ENCODE peak calls at places on chromosomes 13 and 19, in six cellular contexts. Q is HCT116, A is colonic mucosa, G is cardiac muscle cell, H is aorta, E is neural progenitor cell. V is an unnamed sample. For H3K9me3, the result is how much of the 10 kb centered on the place peaks cover.

GRCh38 chr13:22703601-22704209 is 477.1 kb upstream of the SGCG start:
- DNase-seq in E (no peak), H (no peak), Q (peak), G (no peak), A (no peak), V (no peak)

GRCh38 chr19:18059297-18059696 is 27.4 kb downstream of the IL12RB1 start:
- DNase-seq in A (no peak), Q (no peak), G (no peak), E (no peak), H (no peak), V (no peak)

GRCh38 chr19:31349160-31349881 is at the start of gene TSHZ3:
- DNase-seq in A (peak), Q (no peak), H (peak), G (peak), E (peak), V (peak)

GRCh38 chr13:61913183-61913582 is 497.5 kb upstream of the PCDH20 start:
- DNase-seq in Q (no peak), E (no peak), G (no peak), H (no peak), A (no peak), V (no peak)

GRCh38 chr13:114067886-114068722 is 64.3 kb downstream of the RASA3 start:
- DNase-seq in E (no peak), H (peak), A (no peak), Q (no peak), G (no peak), V (no peak)

GRCh38 chr13:28322256-28322895 is 172.6 kb downstream of the FLT1 start:
- DNase-seq in E (no peak), Q (no peak), H (no peak), G (no peak), A (no peak), V (no peak)

GRCh38 chr19:55368701-55369563 is 1.3 kb downstream of the IL11 start:
- DNase-seq in E (peak), G (no peak), Q (no peak), H (peak), A (no peak), V (peak)

GRCh38 chr13:63209330-63210017 is 1793.8 kb upstream of the PCDH20 start:
- DNase-seq in Q (no peak), E (no peak), H (no peak), A (no peak), G (no peak), V (no peak)

GRCh38 chr19:56076413-56076998 is 44.6 kb downstream of the ZNF787 start:
- DNase-seq in Q (peak), E (peak), A (peak), H (no peak), G (peak), V (no peak)

GRCh38 chr13:66489586-66489985 is 740.5 kb downstream of the PCDH9 start:
- DNase-seq in G (no peak), E (no peak), Q (no peak), A (no peak), H (no peak), V (no peak)

GRCh38 chr13:110280996-110281688 is 25.8 kb downstream of the COL4A1 start:
- DNase-seq in G (no peak), Q (no peak), A (no peak), H (no peak), E (no peak), V (no peak)

GRCh38 chr19:39428309-39429112 is 7.2 kb downstream of the RPS16 start:
- DNase-seq in Q (no peak), A (peak), E (peak), G (peak), H (peak), V (no peak)

GRCh38 chr19:57773488-57773887 is 4.0 kb downstream of the ZNF586 start:
- DNase-seq in Q (no peak), A (no peak), E (no peak), H (no peak), G (no peak), V (no peak)

GRCh38 chr19:31232871-31233270 is 116.4 kb downstream of the TSHZ3 start:
- DNase-seq in H (no peak), E (no peak), A (no peak), Q (no peak), G (no peak), V (no peak)

GRCh38 chr19:11247391-11247790 is 8.0 kb downstream of the ANGPTL8 start:
- DNase-seq in E (no peak), G (no peak), A (no peak), H (peak), Q (no peak), V (no peak)

GRCh38 chr13:53719281-53719680 is 690.7 kb downstream of the OLFM4 start:
- DNase-seq in E (no peak), A (no peak), Q (no peak), G (no peak), H (no peak), V (no peak)
- H3K9me3 ChIP-seq in E (under half), A (under half), Q (under half), G (under half), H (under half), V (under half)

GRCh38 chr13:39036212-39036611 is 1.7 kb downstream of the PROSER1 start:
- DNase-seq in E (no peak), A (peak), G (peak), H (no peak), Q (no peak), V (no peak)

GRCh38 chr13:39035799-39036198 is 2.1 kb downstream of the PROSER1 start:
- DNase-seq in H (no peak), G (no peak), Q (no peak), A (no peak), E (no peak), V (no peak)

GRCh38 chr13:39035204-39035603 is 2.7 kb downstream of the PROSER1 start:
- DNase-seq in G (no peak), Q (no peak), H (no peak), A (no peak), E (no peak), V (no peak)

GRCh38 chr13:39032150-39032549 is 5.7 kb downstream of the PROSER1 start:
- DNase-seq in G (no peak), H (no peak), E (no peak), A (no peak), Q (no peak), V (no peak)

GRCh38 chr13:39034085-39034484 is 3.8 kb downstream of the PROSER1 start:
- DNase-seq in A (no peak), G (no peak), H (no peak), E (no peak), Q (no peak), V (no peak)
- H3K4me3 ChIP-seq in A (no peak), G (no peak), H (no peak), E (peak), Q (no peak), V (no peak)

DNA sequence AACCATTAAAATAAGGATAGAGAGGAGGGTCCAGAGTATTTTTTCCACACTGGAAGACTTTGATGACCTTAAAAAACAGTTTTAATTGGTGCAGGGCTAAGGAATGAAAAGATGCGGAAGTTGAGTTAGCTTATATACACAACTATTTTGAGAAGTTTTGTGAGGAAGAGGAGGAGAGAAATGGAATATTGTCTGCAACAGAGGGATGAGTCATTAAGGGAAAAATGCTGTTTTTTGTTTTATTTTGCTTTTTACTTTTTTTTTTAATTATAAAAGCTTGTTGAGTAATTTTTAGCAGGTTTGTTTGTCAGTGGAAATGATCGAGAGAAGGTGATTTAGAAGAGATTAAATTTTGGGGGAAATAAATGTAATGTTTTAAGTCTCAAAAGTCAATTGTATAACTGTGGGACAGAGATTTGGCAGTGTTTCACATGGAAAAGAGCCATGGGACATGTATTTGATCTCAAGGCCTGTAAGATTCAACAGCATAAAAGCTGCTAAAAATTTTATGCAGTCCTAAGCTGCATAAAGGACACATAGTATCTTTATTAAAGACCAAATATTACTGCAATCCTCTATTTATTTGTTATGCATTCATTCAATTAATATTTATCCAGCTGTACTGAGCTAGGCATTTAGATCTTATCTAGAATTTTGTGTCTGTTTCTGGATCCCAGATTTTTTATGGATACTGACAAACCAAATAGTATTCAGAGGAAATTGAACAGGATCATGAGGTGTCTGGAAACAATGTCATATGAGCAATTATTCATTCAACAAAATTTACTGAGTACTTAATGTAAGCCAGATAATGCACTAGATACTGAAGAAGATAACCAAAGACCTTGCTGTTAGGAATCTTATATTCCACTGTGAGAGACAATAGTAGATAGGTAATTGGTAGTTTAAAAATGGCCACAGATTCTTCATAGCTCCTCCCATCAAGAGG is 72.7 kb downstream of the DNAJC15 start:
- DNase-seq in G (no peak), E (no peak), A (no peak), Q (no peak), H (no peak), V (no peak)
- H3K9me3 ChIP-seq in G (under half), E (under half), A (under half), Q (under half), H (under half), V (under half)

GRCh38 chr13:80213201-80213600 is 127.7 kb downstream of the SPRY2 start:
- DNase-seq in G (no peak), A (no peak), E (no peak), Q (no peak), H (no peak), V (no peak)

GRCh38 chr13:80214050-80214449 is 126.9 kb downstream of the SPRY2 start:
- DNase-seq in Q (no peak), E (no peak), H (no peak), G (no peak), A (no peak), V (no peak)

GRCh38 chr13:80214521-80214941 is 126.4 kb downstream of the SPRY2 start:
- DNase-seq in H (no peak), Q (no peak), E (no peak), G (no peak), A (no peak), V (no peak)

GRCh38 chr13:80215368-80215767 is 125.6 kb downstream of the SPRY2 start:
- DNase-seq in A (no peak), H (no peak), G (no peak), Q (no peak), E (no peak), V (no peak)

GRCh38 chr13:80211573-80211972 is 129.4 kb downstream of the SPRY2 start:
- DNase-seq in Q (no peak), E (no peak), H (no peak), G (no peak), A (no peak), V (no peak)
- H3K4me3 ChIP-seq in Q (no peak), E (no peak), H (no peak), G (no peak), A (no peak), V (no peak)

V was measured in RWPE2.